ENCODE peak calls at places on chromosomes 3 and 15, in eight cellular contexts. Q is hippocampal formation; S is activated CD8-positive, alpha-beta memory T cell treated with anti-CD3 and anti-CD28 coated beads for 4 hours; W is iPS-NIHi11; O is GM12865; Z is dermis microvascular lymphatic vessel endothelial cell; C is MCF 10A; P is stimulated activated CD4-positive, alpha-beta T cell treated with anti-CD3 and anti-CD28 coated beads, Interleukin-4, amount 100 ng/mL, for 24 hours. V is an unnamed sample.

GRCh38 chr3:188164248-188164687 is 10.3 kb downstream of the LPP start:
- DNase-seq in S (no peak), C (peak; percentile 50), P (peak; percentile 32), O (no peak), Q (no peak), Z (peak; percentile 19), W (no peak), V (no peak)

GRCh38 chr3:72273615-72274014 is 488.7 kb upstream of the PROK2 start:
- DNase-seq in C (no peak), Q (no peak), Z (no peak), S (no peak), W (peak; percentile 70), O (no peak), P (no peak), V (no peak)

GRCh38 chr15:56736308-56736707 is 3.0 kb upstream of the ZNF280D start:
- DNase-seq in S (no peak), O (no peak), W (no peak), P (no peak), Q (no peak), C (peak; percentile 22), Z (peak; percentile 69), V (no peak)

GRCh38 chr3:57068437-57069089 is 8.1 kb downstream of the SPATA12 start:
- DNase-seq in W (no peak), C (peak; percentile 93), Z (peak; percentile 76), S (no peak), P (no peak), O (peak; percentile 93), Q (no peak), V (no peak)

GRCh38 chr15:70495988-70496387 is 267.4 kb downstream of the UACA start:
- DNase-seq in S (no peak), P (no peak), O (no peak), W (no peak), Q (no peak), C (no peak), Z (no peak), V (no peak)

GRCh38 chr3:2090512-2090911 is 8.2 kb upstream of the CNTN4 start:
- DNase-seq in C (peak; percentile 2), P (no peak), W (no peak), O (peak; percentile 16), Z (no peak), Q (no peak), S (no peak), V (no peak)

GRCh38 chr3:8420613-8421012 is 81.0 kb upstream of the LMCD1 start:
- DNase-seq in W (no peak), C (no peak), S (no peak), P (no peak), Z (no peak), Q (no peak), O (no peak), V (no peak)

GRCh38 chr3:187027531-187027936 is 97.2 kb downstream of the ST6GAL1 start:
- DNase-seq in P (peak; percentile 65), W (no peak), C (no peak), S (peak; percentile 40), Z (no peak), Q (no peak), O (peak; percentile 84), V (no peak)

GRCh38 chr15:100926258-100926657 is 7.1 kb downstream of the LRRK1 start:
- DNase-seq in O (peak; percentile 70), C (no peak), P (no peak), Q (no peak), S (no peak), W (peak; percentile 55), Z (no peak), V (no peak)

GRCh38 chr3:88773766-88774165 is 333.7 kb upstream of the EPHA3 start:
- DNase-seq in Q (no peak), Z (no peak), W (no peak), P (no peak), C (no peak), S (no peak), O (no peak), V (no peak)

GRCh38 chr15:38042707-38043445 is 108.4 kb downstream of the TMCO5A start:
- DNase-seq in S (no peak), P (no peak), W (no peak), C (no peak), Q (peak; percentile 25), O (no peak), Z (peak; percentile 31), V (no peak)

GRCh38 chr15:80536231-80536630 is 132.0 kb downstream of the ARNT2 start:
- DNase-seq in S (no peak), Z (no peak), Q (no peak), P (no peak), C (no peak), O (no peak), W (no peak), V (no peak)

GRCh38 chr3:21174461-21174860 is 576.5 kb downstream of the ZNF385D start:
- DNase-seq in S (no peak), Z (no peak), C (peak; percentile 6), W (no peak), Q (no peak), P (no peak), O (no peak), V (no peak)

GRCh38 chr15:82901114-82901805 is 51.3 kb downstream of the HOMER2 start:
- DNase-seq in Z (no peak), W (no peak), C (no peak), O (no peak), P (no peak), Q (no peak), S (no peak), V (no peak)

GRCh38 chr3:175108613-175109151 is 249.5 kb downstream of the NAALADL2 start:
- DNase-seq in O (no peak), Q (no peak), S (no peak), Z (no peak), C (no peak), W (no peak), P (no peak), V (no peak)

GRCh38 chr15:37903932-37904493 is 30.4 kb upstream of the TMCO5A start:
- DNase-seq in P (no peak), O (no peak), C (no peak), S (no peak), Z (no peak), Q (no peak), W (no peak), V (peak; percentile 34)

GRCh38 chr3:52244061-52244628 is 1.4 kb upstream of the PPM1M start:
- DNase-seq in W (no peak), O (peak; percentile 89), P (peak; percentile 54), C (peak; percentile 87), Z (peak; percentile 49), Q (no peak), S (no peak), V (no peak)

GRCh38 chr3:10310578-10310977 is 10.3 kb downstream of the SEC13 start:
- DNase-seq in Z (no peak), W (no peak), P (no peak), O (no peak), Q (no peak), C (no peak), S (no peak), V (no peak)

GRCh38 chr3:82736696-82737277 is 975.3 kb upstream of the GBE1 start:
- DNase-seq in W (no peak), O (no peak), Q (no peak), Z (no peak), C (no peak), S (no peak), P (no peak), V (no peak)

GRCh38 chr15:26842391-26842790 is 24.5 kb upstream of the GABRA5 start:
- DNase-seq in S (no peak), O (no peak), W (no peak), P (no peak), Z (no peak), Q (no peak), C (no peak), V (no peak)

GRCh38 chr3:122824465-122825379 is 29.9 kb downstream of the SLC49A4 start:
- DNase-seq in S (no peak), O (no peak), P (no peak), C (no peak), W (no peak), Q (no peak), Z (no peak), V (no peak)

GRCh38 chr15:62758126-62758951 is 284.2 kb upstream of the TPM1 start:
- DNase-seq in O (no peak), Q (no peak), C (peak; percentile 86), S (no peak), Z (peak; percentile 22), W (peak; percentile 40), P (no peak), V (peak; percentile 38)

GRCh38 chr3:70813306-70813705 is 500.9 kb upstream of the MDFIC2 start:
- DNase-seq in O (no peak), Q (no peak), W (no peak), S (no peak), Z (no peak), C (no peak), P (no peak), V (no peak)

GRCh38 chr3:77053769-77054168 is 13.9 kb downstream of the ROBO2 start:
- DNase-seq in W (no peak), P (no peak), Q (no peak), O (no peak), S (no peak), Z (no peak), C (no peak), V (peak; percentile 19)